ENCODE peak calls at places on chromosomes 12 and 14, in five cellular contexts. S is ovary, M is NB4, P is HFF-Myc, K is GM13977. N is an unnamed sample.

GRCh38 chr12:84542289-84542688 is 370.3 kb downstream of the SLC6A15 start:
- DNase-seq in S (no peak), P (no peak), K (no peak), M (no peak), N (no peak)

GRCh38 chr12:46214668-46215429 is 54.0 kb downstream of the SLC38A1 start:
- DNase-seq in P (no peak), M (peak), S (no peak), K (no peak), N (peak)

GRCh38 chr12:41962171-41962572 is 182.5 kb downstream of the GXYLT1 start:
- DNase-seq in P (no peak), S (peak), M (no peak), K (no peak), N (no peak)

GRCh38 chr14:78356406-78356805 is 186.2 kb downstream of the NRXN3 start:
- DNase-seq in M (no peak), K (no peak), S (no peak), P (no peak), N (no peak)

GRCh38 chr12:74985986-74986319 is 223.7 kb downstream of the KCNC2 start:
- DNase-seq in M (no peak), S (no peak), P (no peak), K (no peak), N (no peak)

GRCh38 chr14:65780566-65780965 is 368.0 kb downstream of the FUT8 start:
- DNase-seq in M (no peak), P (no peak), K (no peak), S (no peak), N (no peak)

GRCh38 chr14:69711065-69711464 is 55.9 kb upstream of the SRSF5 start:
- DNase-seq in P (no peak), M (no peak), K (no peak), S (peak), N (no peak)

GRCh38 chr12:50825372-50825838 is 17.3 kb upstream of the TMPRSS12 start:
- DNase-seq in S (no peak), P (peak), K (peak), M (peak), N (no peak)

GRCh38 chr12:111557271-111558106 is 41.6 kb downstream of the ATXN2 start:
- DNase-seq in M (no peak), K (no peak), S (no peak), P (no peak), N (no peak)

GRCh38 chr14:103711516-103712431 is 3.5 kb downstream of the XRCC3 start:
- DNase-seq in S (peak), M (no peak), P (no peak), K (no peak), N (no peak)

GRCh38 chr12:89968151-89968699 is 259.6 kb upstream of the ATP2B1 start:
- DNase-seq in S (no peak), M (peak), K (no peak), P (no peak), N (no peak)
- TF ChIP-seq CTCF in S (no peak), M (no peak), K (no peak), P (no peak), N (no peak)

DNA sequence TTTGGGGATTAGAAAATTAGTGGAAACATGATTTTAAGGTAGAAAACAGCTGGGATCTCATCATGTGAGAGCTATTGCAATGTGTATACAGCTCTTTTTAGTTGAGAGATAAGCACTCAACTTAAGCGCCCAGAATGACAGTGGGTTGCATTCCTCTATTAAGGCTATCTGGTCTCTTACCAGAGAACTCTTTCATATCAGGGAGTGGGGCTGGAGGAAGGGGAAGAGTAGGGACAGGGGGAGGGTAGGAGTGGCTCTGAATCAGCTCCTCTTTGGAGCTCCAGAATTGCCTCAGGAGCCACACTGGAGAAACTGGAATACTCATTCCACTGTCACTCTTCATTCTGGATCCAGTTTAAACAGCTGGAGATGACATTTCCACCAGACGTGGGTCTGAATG is 9.2 kb upstream of the PLEKHG3 start:
- DNase-seq in M (no peak), P (no peak), K (no peak), S (no peak), N (no peak)
- TF ChIP-seq CTCF in M (no peak), P (no peak), K (no peak), S (no peak), N (no peak)

GRCh38 chr12:71216725-71217579 is 59.2 kb upstream of the TSPAN8 start:
- DNase-seq in S (no peak), K (peak), M (peak), P (no peak), N (peak)
- TF ChIP-seq CTCF in S (no peak), K (peak), M (peak), P (no peak), N (no peak)

DNA sequence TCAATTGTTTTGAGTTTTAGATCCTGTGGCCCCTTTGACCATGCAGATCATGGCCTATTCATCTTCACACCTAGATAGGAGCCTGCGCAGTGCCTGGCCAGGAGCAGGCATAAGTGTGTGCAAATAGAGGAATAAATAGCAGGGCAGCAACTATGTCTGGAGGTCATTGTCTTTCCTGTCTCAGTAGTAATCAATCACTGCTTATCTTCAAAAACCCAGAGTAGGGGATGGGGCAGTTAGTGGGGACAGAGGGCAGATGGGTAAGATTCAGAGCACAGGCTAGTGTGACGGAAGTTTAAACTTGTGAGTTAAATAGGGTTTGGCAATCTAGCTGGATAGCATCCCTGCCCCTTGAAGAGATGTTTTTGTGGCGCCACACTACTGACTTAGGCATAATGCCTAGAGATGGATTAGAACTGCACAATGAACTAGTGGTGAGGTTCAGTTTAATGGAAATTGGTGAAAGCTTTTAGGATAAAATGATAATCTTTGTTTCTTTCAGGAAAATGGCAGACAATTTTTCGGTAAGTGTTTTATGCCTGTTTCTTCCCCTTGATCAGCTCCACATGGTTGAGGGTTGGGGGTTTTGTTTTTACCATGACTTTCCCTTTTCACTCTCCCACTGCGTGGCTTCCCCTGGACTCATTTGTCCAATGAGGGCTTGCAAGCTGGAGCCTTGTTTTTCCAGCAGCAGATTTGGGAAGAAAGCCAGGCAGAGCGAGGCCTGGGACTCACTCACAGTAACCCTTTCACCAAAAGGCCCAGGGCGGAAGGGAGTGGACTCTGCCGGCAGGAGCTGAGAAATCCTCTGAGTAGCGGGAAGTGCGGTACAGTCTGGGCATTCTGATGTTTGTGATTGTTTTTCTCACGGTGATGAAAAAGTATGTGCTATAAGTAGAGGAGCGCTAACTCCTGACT is 8.1 kb downstream of the LGALS3 start:
- DNase-seq in S (peak), K (no peak), P (no peak), M (no peak), N (no peak)
- TF ChIP-seq CTCF in S (no peak), K (no peak), P (no peak), M (no peak), N (no peak)

DNA sequence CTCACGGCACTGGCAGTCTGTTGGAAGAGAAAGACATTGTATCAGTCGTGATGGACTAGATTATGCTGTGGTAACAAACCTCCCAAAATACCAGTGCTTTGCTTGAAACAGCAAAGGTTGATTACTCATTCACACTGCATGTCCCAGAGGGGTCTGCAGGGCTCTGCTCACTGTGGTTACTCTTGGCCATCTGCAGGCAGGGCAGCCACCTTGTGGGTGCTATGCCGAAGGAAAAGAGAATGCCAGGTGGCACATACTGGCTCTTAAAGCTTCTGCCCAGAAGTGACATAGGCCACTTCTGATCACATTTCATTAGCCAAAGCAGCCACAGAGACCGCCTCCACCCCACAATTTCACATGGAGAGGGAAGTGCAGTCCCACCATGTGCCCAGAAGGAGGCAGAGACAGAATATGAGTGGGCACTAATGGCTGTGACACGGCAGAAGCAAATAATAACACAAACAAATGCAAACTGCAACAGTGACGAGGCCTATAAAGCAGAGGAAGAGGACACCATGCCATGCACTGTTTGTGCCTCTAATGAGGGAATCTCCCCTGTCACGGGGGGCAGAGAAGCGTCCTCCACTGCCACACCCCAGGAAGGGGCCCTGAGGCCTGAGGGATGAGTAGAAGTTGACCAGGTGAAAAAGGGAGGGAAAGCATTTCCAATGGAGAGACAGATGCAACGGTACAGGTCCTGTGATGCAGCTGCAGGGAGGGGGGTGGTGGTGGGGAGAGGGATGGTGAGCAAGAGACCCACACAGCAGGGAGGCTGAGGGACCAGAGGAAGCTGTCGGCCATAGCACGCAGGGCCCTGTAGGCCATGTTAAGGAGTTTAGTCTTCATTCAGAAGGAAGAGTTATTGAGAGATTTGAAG is 51.7 kb upstream of the KICS2 start:
- DNase-seq in S (no peak), M (peak), K (no peak), P (no peak), N (peak)
- TF ChIP-seq CTCF in S (no peak), M (peak), K (peak), P (peak), N (peak)

DNA sequence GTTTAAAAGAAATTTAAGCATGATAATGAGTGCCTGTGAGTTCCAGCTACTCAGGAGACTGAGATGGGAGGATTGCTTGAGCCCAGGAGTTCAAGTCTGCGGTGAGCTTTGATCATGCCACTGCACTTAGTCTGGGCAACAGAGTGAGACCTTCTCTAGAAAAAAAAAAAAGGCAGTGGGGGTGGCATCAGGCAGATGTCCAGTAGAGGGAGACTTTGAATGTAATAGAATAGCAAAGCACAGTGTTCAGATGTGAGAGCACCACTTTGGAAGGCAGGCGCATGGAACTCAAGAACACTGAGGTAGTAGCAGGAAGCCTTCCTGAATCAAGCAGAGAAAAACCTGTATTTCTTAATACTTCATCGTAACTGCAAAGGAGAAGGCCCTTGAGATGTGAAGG is 394.5 kb upstream of the GARIN6 start:
- DNase-seq in P (no peak), M (peak), K (no peak), S (no peak), N (no peak)
- TF ChIP-seq CTCF in P (no peak), M (no peak), K (peak), S (no peak), N (no peak)

DNA sequence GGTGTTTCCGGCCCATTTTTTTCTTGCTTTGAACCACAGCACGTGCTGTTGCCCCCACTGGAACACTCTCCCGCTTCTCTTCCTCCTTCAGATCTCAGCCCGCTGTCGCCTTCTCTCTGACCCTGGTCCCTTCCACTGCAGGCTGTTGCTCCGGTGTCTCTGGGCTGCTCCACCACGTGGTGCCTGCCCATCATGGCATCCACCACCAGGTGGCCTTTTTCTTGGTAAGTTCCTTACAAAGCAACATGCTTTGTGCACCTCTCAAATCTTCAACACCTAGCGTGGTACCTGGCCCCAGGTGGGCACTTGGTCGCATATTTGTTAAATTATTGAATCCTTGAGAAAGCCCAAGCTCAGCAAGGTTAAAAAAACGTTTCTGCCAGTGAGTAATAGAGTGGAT is 19.1 kb downstream of the TUNAR start:
- DNase-seq in P (no peak), K (peak), M (peak), S (no peak), N (peak)
- TF ChIP-seq CTCF in P (no peak), K (peak), M (peak), S (no peak), N (peak)

N was measured in activated CD8-positive, alpha-beta T cell treated with anti-CD3 and anti-CD28 coated beads for 36 hours.